ENCODE peak calls at places on chromosomes 12 and 14, in five cellular contexts. A is HCT116, C is K562, L is GM12878, I is A549. U is an unnamed sample.

GRCh38 chr12:24049771-24050170 is 100.3 kb upstream of the SOX5 start:
- DNase-seq in A (no peak), C (no peak), L (no peak), I (no peak), U (no peak)

GRCh38 chr14:69152181-69152943 is 557 bp downstream of the DCAF5 start:
- DNase-seq in A (no peak), C (peak; percentile 54), L (no peak), I (peak; percentile 32), U (peak; percentile 67)

GRCh38 chr12:110266980-110267620 is 13.9 kb upstream of the ATP2A2 start:
- DNase-seq in A (no peak), C (no peak), L (no peak), I (peak; percentile 83), U (peak; percentile 53)

GRCh38 chr14:43786066-43786762 is 720.9 kb downstream of the FSCB start:
- DNase-seq in A (no peak), C (no peak), L (no peak), I (no peak), U (no peak)

GRCh38 chr14:73290279-73290678 is 53.0 kb downstream of the PAPLN start:
- DNase-seq in A (no peak), C (no peak), L (peak; percentile 64), I (no peak), U (no peak)

GRCh38 chr12:55933158-55933798 is 2.3 kb downstream of the DGKA start:
- DNase-seq in A (peak; percentile 22), C (no peak), L (no peak), I (peak; percentile 53), U (no peak)

GRCh38 chr14:76874734-76875133 is 48.5 kb downstream of the LRRC74A start:
- DNase-seq in A (no peak), C (no peak), L (no peak), I (no peak), U (no peak)

GRCh38 chr12:69688496-69689427 is 10.3 kb downstream of the BEST3 start:
- DNase-seq in A (peak; percentile 80), C (peak; percentile 65), L (no peak), I (peak; percentile 91), U (peak; percentile 23)

GRCh38 chr12:68342966-68343365 is 10.8 kb upstream of the MDM1 start:
- DNase-seq in A (no peak), C (no peak), L (no peak), I (no peak), U (no peak)

GRCh38 chr14:90336985-90337384 is 5.2 kb upstream of the NRDE2 start:
- DNase-seq in A (no peak), C (no peak), L (no peak), I (no peak), U (no peak)

GRCh38 chr14:90330203-90331196 is 1.2 kb downstream of the NRDE2 start:
- DNase-seq in A (no peak), C (no peak), L (no peak), I (no peak), U (no peak)

GRCh38 chr14:90331497-90332270 is at the start of gene NRDE2:
- DNase-seq in A (peak; percentile 90), C (peak; percentile 92), L (peak; percentile 78), I (peak; percentile 97), U (peak; percentile 97)

GRCh38 chr14:90336401-90336800 is 4.7 kb upstream of the NRDE2 start:
- DNase-seq in A (no peak), C (peak; percentile 55), L (no peak), I (no peak), U (no peak)

DNA sequence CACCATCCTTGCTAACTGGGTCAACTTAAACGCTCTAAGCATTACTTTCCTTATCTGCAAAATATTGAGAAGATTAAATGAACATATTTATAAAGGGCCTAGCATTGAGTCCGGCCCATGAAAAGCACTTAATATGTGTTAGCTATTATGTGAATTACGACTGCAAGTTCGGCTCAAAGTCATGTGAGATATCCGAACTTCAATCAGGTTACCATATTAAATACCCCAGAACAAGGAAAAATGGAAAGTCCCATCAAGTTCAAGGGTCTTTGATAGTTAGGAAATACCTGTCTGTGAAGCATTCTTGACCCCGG is 487 bp upstream of the NRDE2 start:
- DNase-seq in A (no peak), C (no peak), L (no peak), I (no peak), U (no peak)
- TF ChIP-seq RAD21 in A (no peak), C (no peak), L (no peak), I (no peak), U (no peak)

GRCh38 chr12:6630696-6631095 is 5.1 kb downstream of the LPAR5 start:
- DNase-seq in A (no peak), C (no peak), L (no peak), I (no peak), U (peak; percentile 76)
- TF ChIP-seq MAX in A (no peak), C (no peak), L (no peak), I (no peak), U (no peak)

GRCh38 chr12:8145754-8146415 is 10.9 kb upstream of the ZNF705A start:
- DNase-seq in A (no peak), C (no peak), L (no peak), I (no peak), U (no peak)
- TF ChIP-seq RAD21 in A (no peak), C (no peak), L (no peak), I (no peak), U (no peak)

DNA sequence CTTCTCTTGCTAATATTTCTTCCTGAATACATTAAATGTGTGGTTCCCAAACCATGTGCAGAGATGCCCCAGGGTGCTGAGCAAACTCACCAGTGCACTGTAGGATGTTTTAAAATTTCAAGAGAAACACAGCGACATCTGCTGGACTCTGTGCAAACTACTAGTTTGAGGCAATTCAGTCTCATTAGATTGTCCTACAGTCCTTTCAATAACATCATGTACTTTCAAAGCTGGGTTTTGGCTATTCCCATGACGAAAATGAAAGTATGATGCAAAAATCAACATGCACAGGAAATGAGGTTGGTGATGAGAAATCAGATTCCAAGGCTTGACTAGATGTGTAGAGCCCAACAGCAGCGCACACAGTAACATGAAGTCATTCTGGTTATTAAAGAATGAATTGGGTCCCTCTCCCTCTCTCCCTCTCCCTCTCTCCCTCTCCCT is 66.3 kb downstream of the CLIP1 start:
- DNase-seq in A (peak; percentile 34), C (peak; percentile 33), L (peak; percentile 19), I (peak; percentile 77), U (peak; percentile 77)
- TF ChIP-seq MAX in A (no peak), C (no peak), L (no peak), I (no peak), U (no peak)

DNA sequence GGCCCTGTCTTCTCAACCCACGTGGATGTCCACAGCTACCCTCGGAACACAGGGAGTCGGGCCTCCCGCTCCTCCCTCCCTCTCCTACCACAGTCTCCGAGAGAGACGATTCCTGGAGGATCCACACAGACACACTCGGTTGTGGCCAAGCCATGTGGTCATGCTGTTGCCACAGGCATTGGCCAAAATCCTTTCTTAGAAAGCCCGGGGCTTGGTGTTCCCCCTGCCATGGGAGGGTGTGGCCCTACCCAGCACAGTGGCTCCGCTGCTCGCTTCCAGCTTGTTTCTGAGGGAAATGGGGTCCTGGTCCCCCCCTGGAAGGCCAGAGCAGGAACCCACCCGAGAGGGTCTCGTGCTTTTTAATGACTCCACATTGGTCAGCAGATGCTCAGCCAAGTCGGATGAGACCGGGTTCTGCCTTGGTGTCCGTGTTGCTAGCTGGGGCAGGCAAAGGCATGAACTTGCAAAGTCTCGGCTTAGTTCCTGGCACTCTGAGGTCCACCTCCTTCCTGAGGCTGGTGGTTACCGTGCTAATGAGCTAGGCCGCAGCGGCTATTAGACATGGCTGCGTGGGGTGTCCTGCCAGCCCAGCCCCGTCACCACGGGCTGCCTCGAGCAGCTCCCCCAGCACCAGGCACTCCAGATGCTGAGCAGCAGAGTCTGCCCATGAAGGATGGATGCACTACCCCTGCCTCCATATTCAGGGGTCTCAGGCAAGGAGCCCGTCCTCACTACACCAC is 46.8 kb upstream of the MEG3 start:
- DNase-seq in A (no peak), C (no peak), L (no peak), I (no peak), U (no peak)
- TF ChIP-seq RAD21 in A (no peak), C (no peak), L (no peak), I (no peak), U (no peak)

DNA sequence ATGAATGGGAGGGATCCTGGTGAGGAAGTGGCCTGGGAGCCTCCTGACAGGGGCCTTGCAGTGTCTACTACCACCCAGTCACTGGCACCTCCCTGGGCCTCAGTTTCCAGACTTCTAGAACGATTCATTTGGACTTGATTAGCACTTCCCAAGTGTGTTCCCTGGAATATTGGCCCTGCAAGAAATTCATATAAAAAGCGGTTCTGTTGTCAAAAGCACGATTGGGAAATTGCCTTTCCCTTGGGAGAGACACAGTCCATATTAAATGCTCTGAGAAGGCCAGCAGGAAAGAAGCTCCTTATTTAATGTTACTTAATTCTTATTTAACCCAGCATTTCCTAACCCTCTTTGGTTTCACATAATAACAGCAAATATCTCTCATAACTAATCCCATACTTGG is 61.9 kb downstream of the DRAM1 start:
- DNase-seq in A (no peak), C (no peak), L (no peak), I (no peak), U (no peak)
- TF ChIP-seq MAX in A (no peak), C (no peak), L (no peak), I (no peak), U (no peak)

GRCh38 chr14:92458136-92458958 is 55.2 kb upstream of the RIN3 start:
- DNase-seq in A (no peak), C (no peak), L (no peak), I (no peak), U (no peak)
- TF ChIP-seq RAD21 in A (no peak), C (no peak), L (no peak), I (no peak), U (no peak)

DNA sequence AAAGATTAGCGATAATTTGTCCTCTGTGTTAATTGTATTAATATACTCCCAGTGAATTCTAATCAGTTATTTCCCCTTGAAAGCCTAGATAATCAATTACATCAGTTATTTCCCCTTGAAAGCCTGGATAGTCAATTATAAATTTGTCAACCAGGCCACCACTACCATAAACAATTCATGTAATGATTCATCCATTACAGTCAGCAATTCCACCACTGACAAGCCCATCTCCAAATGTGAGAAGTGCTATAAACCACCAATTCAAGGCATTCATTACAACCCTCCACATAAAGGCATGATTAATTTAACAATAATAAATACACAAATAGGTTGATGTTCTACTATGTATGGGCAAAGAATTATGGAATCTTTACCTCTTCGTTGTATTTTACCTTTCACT is 40.9 kb downstream of the INTS13 start:
- DNase-seq in A (no peak), C (no peak), L (no peak), I (no peak), U (no peak)
- TF ChIP-seq MAX in A (no peak), C (no peak), L (no peak), I (no peak), U (no peak)

U was measured in SK-N-SH.